ENCODE peak calls at places on chromosomes 5 and 9, in ten cellular contexts. Z is vagina; X is activated CD4-positive, CD25-positive, alpha-beta regulatory T cell treated with anti-CD3 and anti-CD28 coated beads, Interleukin-2, amount 50 U/mL, for 16 hours; I is HT1080; Y is NCI-H446 treated with DMSO at 0.1 percent for 48 hours; U is left ventricle myocardium inferior; D is DMS 273 treated with DMSO at 0.1 percent for 48 hours; H is esophagus squamous epithelium; R is stimulated activated CD8-positive, alpha-beta memory T cell treated with anti-CD3 and anti-CD28 coated beads, Interleukin-15, amount 100 ng/mL, for 1 hour; W is memory B cell. O is an unnamed sample.

GRCh38 chr9:127793093-127793708 is 7.4 kb downstream of the CDK9 start:
- DNase-seq in Z (peak; percentile 72), X (no peak), I (peak; percentile 38), Y (no peak), U (no peak), D (peak; percentile 62), H (no peak), R (no peak), W (no peak), O (no peak)

GRCh38 chr9:93673844-93674334 is 97.5 kb downstream of the PHF2 start:
- DNase-seq in Z (no peak), X (no peak), I (no peak), Y (no peak), U (peak; percentile 13), D (no peak), H (no peak), R (no peak), W (no peak), O (peak; percentile 18)

GRCh38 chr5:54063817-54064216 is 246.6 kb downstream of the ARL15 start:
- DNase-seq in Z (no peak), X (no peak), I (peak; percentile 66), Y (no peak), U (no peak), D (no peak), H (no peak), R (no peak), W (no peak), O (no peak)

GRCh38 chr9:134294228-134295071 is 31.8 kb upstream of the RXRA start:
- DNase-seq in Z (no peak), X (no peak), I (no peak), Y (no peak), U (peak; percentile 60), D (no peak), H (no peak), R (no peak), W (no peak), O (no peak)

GRCh38 chr5:79521156-79521555 is 7.2 kb upstream of the HOMER1 start:
- DNase-seq in Z (no peak), X (no peak), I (no peak), Y (no peak), U (no peak), D (no peak), H (no peak), R (no peak), W (no peak), O (no peak)

GRCh38 chr9:114172981-114173833 is 17.9 kb downstream of the COL27A1 start:
- DNase-seq in Z (no peak), X (no peak), I (no peak), Y (no peak), U (no peak), D (no peak), H (no peak), R (no peak), W (no peak), O (no peak)

GRCh38 chr9:91586282-91586681 is 162.7 kb upstream of the NFIL3 start:
- DNase-seq in Z (no peak), X (no peak), I (no peak), Y (no peak), U (no peak), D (no peak), H (no peak), R (no peak), W (no peak), O (no peak)

GRCh38 chr5:170411100-170411499 is 21.9 kb upstream of the KCNMB1 start:
- DNase-seq in Z (no peak), X (no peak), I (no peak), Y (no peak), U (no peak), D (no peak), H (no peak), R (no peak), W (no peak), O (no peak)

GRCh38 chr5:139648205-139649081 is at the start of gene CXXC5:
- DNase-seq in Z (no peak), X (no peak), I (peak; percentile 72), Y (peak; percentile 44), U (peak; percentile 90), D (peak; percentile 46), H (no peak), R (no peak), W (peak; percentile 71), O (no peak)

GRCh38 chr9:133991964-133992779 is at the start of gene VAV2:
- DNase-seq in Z (no peak), X (no peak), I (peak; percentile 46), Y (no peak), U (peak; percentile 75), D (no peak), H (no peak), R (no peak), W (peak; percentile 53), O (no peak)

GRCh38 chr9:88579363-88579715 is 44.4 kb downstream of the NXNL2 start:
- DNase-seq in Z (no peak), X (no peak), I (no peak), Y (no peak), U (no peak), D (no peak), H (no peak), R (no peak), W (no peak), O (no peak)

GRCh38 chr9:71685988-71686387 is 82.3 kb downstream of the CEMIP2 start:
- DNase-seq in Z (no peak), X (no peak), I (no peak), Y (no peak), U (no peak), D (no peak), H (no peak), R (no peak), W (no peak), O (no peak)

GRCh38 chr5:50595199-50595598 is 71.2 kb upstream of the PARP8 start:
- DNase-seq in Z (no peak), X (no peak), I (peak; percentile 96), Y (no peak), U (no peak), D (no peak), H (no peak), R (no peak), W (no peak), O (no peak)

GRCh38 chr5:83034552-83035181 is 42.5 kb downstream of the TMEM167A start:
- DNase-seq in Z (no peak), X (no peak), I (no peak), Y (no peak), U (no peak), D (no peak), H (no peak), R (no peak), W (no peak), O (no peak)

GRCh38 chr5:96283589-96283988 is 149.5 kb downstream of the PCSK1 start:
- DNase-seq in Z (no peak), X (no peak), I (no peak), Y (no peak), U (no peak), D (no peak), H (no peak), R (no peak), W (no peak), O (no peak)

GRCh38 chr5:50849554-50849953 is 183.1 kb downstream of the PARP8 start:
- DNase-seq in Z (no peak), X (no peak), I (no peak), Y (no peak), U (no peak), D (no peak), H (no peak), R (no peak), W (no peak), O (no peak)

GRCh38 chr9:130240410-130241197 is 25.0 kb upstream of the HMCN2 start:
- DNase-seq in Z (no peak), X (no peak), I (peak; percentile 74), Y (peak; percentile 22), U (peak; percentile 41), D (peak; percentile 42), H (no peak), R (no peak), W (peak; percentile 33), O (no peak)

GRCh38 chr5:52893105-52893504 is 96.0 kb upstream of the ITGA2 start:
- DNase-seq in Z (no peak), X (no peak), I (peak; percentile 25), Y (no peak), U (no peak), D (no peak), H (no peak), R (no peak), W (no peak), O (no peak)

GRCh38 chr5:31987985-31988710 is 186.0 kb downstream of the GOLPH3 start:
- DNase-seq in Z (no peak), X (no peak), I (peak; percentile 95), Y (peak; percentile 14), U (no peak), D (no peak), H (no peak), R (no peak), W (no peak), O (no peak)

GRCh38 chr5:159061186-159061796 is 38.4 kb downstream of the EBF1 start:
- DNase-seq in Z (no peak), X (no peak), I (peak; percentile 79), Y (no peak), U (peak; percentile 66), D (no peak), H (no peak), R (no peak), W (no peak), O (no peak)

GRCh38 chr9:88733651-88734470 is 198.9 kb downstream of the NXNL2 start:
- DNase-seq in Z (no peak), X (no peak), I (no peak), Y (no peak), U (peak; percentile 79), D (peak; percentile 22), H (no peak), R (no peak), W (no peak), O (peak; percentile 50)

GRCh38 chr5:89313044-89313443 is 430.1 kb upstream of the MEF2C start:
- DNase-seq in Z (no peak), X (no peak), I (peak; percentile 97), Y (no peak), U (no peak), D (no peak), H (no peak), R (no peak), W (no peak), O (no peak)

GRCh38 chr5:60597570-60597969 is 102.4 kb downstream of the DEPDC1B start:
- DNase-seq in Z (no peak), X (no peak), I (no peak), Y (no peak), U (no peak), D (no peak), H (no peak), R (no peak), W (no peak), O (no peak)

GRCh38 chr5:74241751-74242140 is 398.8 kb downstream of the ENC1 start:
- DNase-seq in Z (no peak), X (no peak), I (peak; percentile 86), Y (no peak), U (no peak), D (no peak), H (no peak), R (no peak), W (no peak), O (no peak)

GRCh38 chr5:169027456-169028118 is 273.4 kb downstream of the SLIT3 start:
- DNase-seq in Z (no peak), X (no peak), I (no peak), Y (no peak), U (no peak), D (no peak), H (no peak), R (no peak), W (no peak), O (no peak)

GRCh38 chr5:44536650-44537260 is 147.5 kb upstream of the FGF10 start:
- DNase-seq in Z (no peak), X (no peak), I (peak; percentile 21), Y (peak; percentile 23), U (no peak), D (no peak), H (no peak), R (no peak), W (no peak), O (no peak)

GRCh38 chr9:128191406-128192046 is at the start of gene CIZ1:
- DNase-seq in Z (no peak), X (peak; percentile 54), I (peak; percentile 68), Y (peak; percentile 11), U (peak; percentile 83), D (peak; percentile 20), H (no peak), R (peak; percentile 49), W (peak; percentile 73), O (no peak)

GRCh38 chr9:6641561-6641960 is 4.0 kb downstream of the GLDC start:
- DNase-seq in Z (no peak), X (no peak), I (no peak), Y (no peak), U (no peak), D (no peak), H (no peak), R (no peak), W (no peak), O (no peak)